ENCODE peak calls at places on chromosomes 5 and 9, in ten cellular contexts. W, U, Q, A, E, T, C, Y, L and S are unnamed samples.

GRCh38 chr5:58887721-58888409 is 305.0 kb downstream of the RAB3C start:
- DNase-seq in W (no peak), U (no peak), Q (no peak), A (no peak), E (no peak), T (no peak), C (no peak), Y (peak; percentile 5), L (no peak), S (no peak)

GRCh38 chr5:104189909-104190308 is 627.3 kb upstream of the NUDT12 start:
- DNase-seq in W (no peak), U (no peak), Q (peak; percentile 39), A (no peak), E (no peak), T (no peak), C (no peak), Y (peak; percentile 8), L (peak; percentile 20), S (no peak)

GRCh38 chr9:110031511-110032173 is 176.3 kb downstream of the C9orf152 start:
- DNase-seq in W (no peak), U (no peak), Q (no peak), A (no peak), E (no peak), T (no peak), C (no peak), Y (peak; percentile 89), L (no peak), S (no peak)

GRCh38 chr9:5629312-5630037 is 568 bp downstream of the RIC1 start:
- DNase-seq in W (peak; percentile 48), U (no peak), Q (no peak), A (peak; percentile 18), E (no peak), T (peak; percentile 71), C (peak; percentile 53), Y (peak; percentile 73), L (no peak), S (peak; percentile 34)

GRCh38 chr9:24545285-24545684 is 412 bp downstream of the IZUMO3 start:
- DNase-seq in W (no peak), U (no peak), Q (no peak), A (no peak), E (no peak), T (no peak), C (no peak), Y (no peak), L (no peak), S (no peak)

GRCh38 chr9:120345379-120345778 is 234.6 kb downstream of the CDK5RAP2 start:
- DNase-seq in W (no peak), U (no peak), Q (no peak), A (no peak), E (no peak), T (no peak), C (no peak), Y (no peak), L (no peak), S (no peak)

GRCh38 chr5:17151686-17152085 is 65.7 kb upstream of the BASP1 start:
- DNase-seq in W (no peak), U (no peak), Q (no peak), A (no peak), E (no peak), T (no peak), C (no peak), Y (no peak), L (no peak), S (no peak)

GRCh38 chr5:154761062-154761740 is 6.0 kb downstream of the LARP1 start:
- DNase-seq in W (no peak), U (no peak), Q (no peak), A (no peak), E (no peak), T (no peak), C (no peak), Y (peak; percentile 36), L (no peak), S (no peak)